ENCODE peak calls at places on chromosomes 11 and 22, in eight cellular contexts. H, X, R, V, M, S, D and I are unnamed samples.
A peak's percentile ranks its signal among the peaks of the same experiment; 100 is the strongest.

GRCh38 chr11:95599959-95600586 is 189.5 kb downstream of the FAM76B start:
- DNase-seq in H (no peak), X (no peak), R (no peak), V (no peak), M (no peak), S (no peak), D (no peak), I (no peak)

GRCh38 chr11:85483861-85484260 is 143.3 kb downstream of the DLG2 start:
- DNase-seq in H (no peak), X (no peak), R (no peak), V (no peak), M (no peak), S (no peak), D (peak; percentile 50), I (no peak)

GRCh38 chr11:44747339-44747738 is 20.6 kb downstream of the TSPAN18 start:
- DNase-seq in H (no peak), X (no peak), R (no peak), V (no peak), M (no peak), S (no peak), D (peak; percentile 29), I (no peak)

GRCh38 chr11:67268684-67269268 is 2.5 kb downstream of the GRK2 start:
- DNase-seq in H (no peak), X (peak; percentile 22), R (no peak), V (no peak), M (no peak), S (no peak), D (no peak), I (no peak)

GRCh38 chr11:14411818-14412217 is 52.8 kb upstream of the RRAS2 start:
- DNase-seq in H (no peak), X (peak; percentile 38), R (no peak), V (peak; percentile 49), M (no peak), S (no peak), D (peak; percentile 83), I (no peak)

GRCh38 chr11:86678823-86679222 is 6.4 kb upstream of the ME3 start:
- DNase-seq in H (no peak), X (no peak), R (no peak), V (no peak), M (no peak), S (no peak), D (no peak), I (no peak)

GRCh38 chr22:44698531-44699421 is 3.2 kb upstream of the PRR5 start:
- DNase-seq in H (no peak), X (peak; percentile 42), R (peak; percentile 60), V (peak; percentile 66), M (no peak), S (peak; percentile 67), D (peak; percentile 93), I (no peak)

GRCh38 chr22:37193629-37194191 is 5.7 kb upstream of the C1QTNF6 start:
- DNase-seq in H (peak; percentile 43), X (peak; percentile 24), R (no peak), V (no peak), M (no peak), S (no peak), D (peak; percentile 58), I (peak; percentile 63)

GRCh38 chr22:42156597-42156996 is 26.0 kb upstream of the CYP2D6 start:
- DNase-seq in H (no peak), X (no peak), R (no peak), V (no peak), M (no peak), S (no peak), D (no peak), I (no peak)

GRCh38 chr11:74681686-74682651 is 49.3 kb downstream of the CHRDL2 start:
- DNase-seq in H (no peak), X (peak; percentile 71), R (peak; percentile 85), V (no peak), M (no peak), S (no peak), D (no peak), I (no peak)

GRCh38 chr11:134126197-134126822 is 57.4 kb downstream of the JAM3 start:
- DNase-seq in H (no peak), X (no peak), R (no peak), V (no peak), M (no peak), S (no peak), D (peak; percentile 52), I (no peak)

GRCh38 chr11:114197799-114198500 is 98.2 kb upstream of the NNMT start:
- DNase-seq in H (no peak), X (peak; percentile 90), R (peak; percentile 88), V (no peak), M (no peak), S (peak; percentile 69), D (peak; percentile 98), I (no peak)

GRCh38 chr22:37681556-37682049 is 4.5 kb upstream of the NOL12 start:
- DNase-seq in H (peak; percentile 64), X (peak; percentile 77), R (peak; percentile 54), V (peak; percentile 60), M (peak; percentile 57), S (peak; percentile 73), D (peak; percentile 85), I (peak; percentile 74)

GRCh38 chr11:113373306-113373705 is 14.3 kb upstream of the ANKK1 start:
- DNase-seq in H (no peak), X (no peak), R (no peak), V (no peak), M (no peak), S (no peak), D (peak; percentile 29), I (no peak)

GRCh38 chr11:57764527-57764926 is 2.9 kb downstream of the CTNND1 start:
- DNase-seq in H (no peak), X (no peak), R (no peak), V (no peak), M (no peak), S (no peak), D (no peak), I (no peak)

GRCh38 chr22:17143826-17144225 is 15.3 kb downstream of the HDHD5 start:
- DNase-seq in H (no peak), X (no peak), R (no peak), V (no peak), M (no peak), S (no peak), D (no peak), I (no peak)

GRCh38 chr11:65431452-65432132 is 9.0 kb downstream of the NEAT1 start:
- DNase-seq in H (no peak), X (no peak), R (no peak), V (no peak), M (no peak), S (no peak), D (peak; percentile 57), I (no peak)

GRCh38 chr11:65433657-65434056 is 11.1 kb downstream of the NEAT1 start:
- DNase-seq in H (no peak), X (no peak), R (no peak), V (no peak), M (no peak), S (no peak), D (no peak), I (no peak)

GRCh38 chr11:65432686-65433582 is 10.3 kb downstream of the NEAT1 start:
- DNase-seq in H (no peak), X (no peak), R (no peak), V (no peak), M (no peak), S (no peak), D (peak; percentile 64), I (peak; percentile 65)

GRCh38 chr11:65430406-65431217 is 8.0 kb downstream of the NEAT1 start:
- DNase-seq in H (no peak), X (no peak), R (peak; percentile 16), V (no peak), M (no peak), S (no peak), D (peak; percentile 73), I (peak; percentile 33)

DNA sequence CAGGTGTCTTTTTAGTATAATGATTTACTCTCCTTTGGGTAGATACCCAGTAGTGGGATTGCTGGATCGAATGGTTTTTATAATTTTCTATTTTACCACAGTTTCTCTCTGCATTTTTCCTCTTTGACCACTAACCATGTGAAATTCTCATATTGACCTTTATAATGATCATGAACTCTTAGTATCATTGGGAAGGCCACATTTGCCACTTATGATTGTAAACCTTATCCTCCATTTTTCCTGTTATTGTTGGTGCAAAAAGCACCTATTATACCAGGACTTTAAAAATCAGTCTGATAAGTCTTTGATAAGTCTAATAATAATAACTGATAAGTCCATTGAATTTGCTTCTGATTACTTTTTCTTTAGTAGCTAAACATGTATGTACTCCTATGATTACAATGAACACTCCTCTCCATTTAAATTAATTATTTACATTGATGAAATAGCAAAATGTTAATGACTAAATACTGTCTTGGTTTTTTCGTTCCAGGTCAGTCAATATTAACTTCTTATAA is 9.6 kb downstream of the NEAT1 start:
- DNase-seq in H (no peak), X (no peak), R (no peak), V (no peak), M (no peak), S (no peak), D (peak; percentile 30), I (no peak)
- H3K4me1 ChIP-seq in H (peaks cover 88% of the 10 kb centered on the region), X (peaks cover 96% of the 10 kb centered on the region), R (no peaks in the 10 kb centered on the region), V (peaks cover 71% of the 10 kb centered on the region), M (peaks cover 66% of the 10 kb centered on the region), S (peaks cover 6% of the 10 kb centered on the region), D (peaks cover 21% of the 10 kb centered on the region), I (peaks cover 55% of the 10 kb centered on the region)

GRCh38 chr22:30979932-30980331 is 10.9 kb downstream of the TUG1 start:
- DNase-seq in H (no peak), X (no peak), R (no peak), V (no peak), M (no peak), S (no peak), D (no peak), I (no peak)
- H3K9me3 ChIP-seq in H (no peaks in the 10 kb centered on the region), X (no peaks in the 10 kb centered on the region), R (no peaks in the 10 kb centered on the region), V (peaks cover 100% of the 10 kb centered on the region), M (peaks cover 50% of the 10 kb centered on the region), S (peaks cover 7% of the 10 kb centered on the region), D (no peaks in the 10 kb centered on the region), I (peaks cover 4% of the 10 kb centered on the region)

GRCh38 chr22:35610741-35611140 is 6.4 kb downstream of the MB start:
- DNase-seq in H (no peak), X (no peak), R (no peak), V (no peak), M (no peak), S (no peak), D (no peak), I (no peak)
- H3K4me1 ChIP-seq in H (peaks cover 47% of the 10 kb centered on the region), X (peaks cover 61% of the 10 kb centered on the region), R (no peaks in the 10 kb centered on the region), V (no peaks in the 10 kb centered on the region), M (no peaks in the 10 kb centered on the region), S (peaks cover 10% of the 10 kb centered on the region), D (peaks cover 51% of the 10 kb centered on the region), I (peaks cover 2% of the 10 kb centered on the region)

GRCh38 chr11:122488892-122489291 is 166.6 kb upstream of the UBASH3B start:
- DNase-seq in H (no peak), X (no peak), R (no peak), V (no peak), M (no peak), S (no peak), D (no peak), I (no peak)

GRCh38 chr11:122486793-122487495 is 168.6 kb upstream of the UBASH3B start:
- DNase-seq in H (no peak), X (no peak), R (no peak), V (no peak), M (no peak), S (no peak), D (peak; percentile 8), I (no peak)

GRCh38 chr11:122487669-122488068 is 167.9 kb upstream of the UBASH3B start:
- DNase-seq in H (no peak), X (no peak), R (no peak), V (no peak), M (no peak), S (no peak), D (no peak), I (no peak)

GRCh38 chr11:122494171-122494570 is 161.4 kb upstream of the UBASH3B start:
- DNase-seq in H (no peak), X (no peak), R (no peak), V (no peak), M (no peak), S (no peak), D (no peak), I (no peak)

GRCh38 chr11:122491486-122491885 is 164.0 kb upstream of the UBASH3B start:
- DNase-seq in H (no peak), X (no peak), R (peak; percentile 8), V (peak; percentile 6), M (no peak), S (no peak), D (peak; percentile 64), I (no peak)
- H3K9me3 ChIP-seq in H (no peaks in the 10 kb centered on the region), X (no peaks in the 10 kb centered on the region), R (no peaks in the 10 kb centered on the region), V (peaks cover 4% of the 10 kb centered on the region), M (no peaks in the 10 kb centered on the region), S (no peaks in the 10 kb centered on the region), D (no peaks in the 10 kb centered on the region), I (no peaks in the 10 kb centered on the region)